ENCODE peak calls at places on chromosomes 4 and X, in eight cellular contexts. U is AG10803, Z is GM06990, L is right atrium auricular region, M is cardiac muscle cell, S is HCT116, K is thyroid gland, Q is mesenchymal stem cell. N is an unnamed sample.
A peak's percentile ranks its signal among the peaks of the same experiment; 100 is the strongest.

GRCh38 chr4:143286733-143287570 is 49.7 kb upstream of the GAB1 start:
- DNase-seq in U (peak; percentile 59), Z (no peak), L (no peak), M (no peak), S (no peak), K (no peak), Q (peak; percentile 51), N (no peak)

GRCh38 chrX:101237041-101237440 is 17.5 kb downstream of the DRP2 start:
- DNase-seq in U (no peak), Z (no peak), L (no peak), M (no peak), S (no peak), K (no peak), Q (no peak), N (no peak)

GRCh38 chr4:99462875-99463464 is 27.8 kb upstream of the ADH7 start:
- DNase-seq in U (peak; percentile 73), Z (peak; percentile 2), L (no peak), M (peak; percentile 76), S (peak; percentile 57), K (peak; percentile 68), Q (peak; percentile 64), N (peak; percentile 56)

GRCh38 chr4:68447201-68447600 is at the start of gene TMPRSS11E:
- DNase-seq in U (no peak), Z (no peak), L (no peak), M (no peak), S (peak; percentile 26), K (no peak), Q (no peak), N (no peak)

GRCh38 chrX:154452823-154453222 is 5.3 kb upstream of the PLXNA3 start:
- DNase-seq in U (no peak), Z (no peak), L (no peak), M (no peak), S (no peak), K (no peak), Q (no peak), N (no peak)

GRCh38 chr4:84529169-84529751 is 30.2 kb upstream of the NKX6-1 start:
- DNase-seq in U (peak; percentile 20), Z (no peak), L (no peak), M (peak; percentile 57), S (peak; percentile 21), K (no peak), Q (peak; percentile 28), N (peak; percentile 31)

GRCh38 chr4:68218044-68218443 is 27.4 kb downstream of the TMPRSS11B start:
- DNase-seq in U (no peak), Z (no peak), L (no peak), M (no peak), S (no peak), K (no peak), Q (no peak), N (no peak)

GRCh38 chrX:45852884-45853283 is 652.2 kb upstream of the DIPK2B start:
- DNase-seq in U (peak; percentile 50), Z (no peak), L (no peak), M (no peak), S (no peak), K (no peak), Q (peak; percentile 27), N (no peak)

GRCh38 chr4:94413085-94413685 is 38.6 kb upstream of the PDLIM5 start:
- DNase-seq in U (peak; percentile 38), Z (no peak), L (no peak), M (no peak), S (no peak), K (no peak), Q (peak; percentile 55), N (no peak)

GRCh38 chr4:111605111-111605510 is 540.1 kb upstream of the FAM241A start:
- DNase-seq in U (no peak), Z (no peak), L (no peak), M (no peak), S (no peak), K (no peak), Q (no peak), N (no peak)

GRCh38 chr4:188660796-188661195 is 521.6 kb downstream of the TRIML1 start:
- DNase-seq in U (no peak), Z (no peak), L (no peak), M (no peak), S (no peak), K (no peak), Q (no peak), N (no peak)

GRCh38 chr4:159158989-159159388 is 56.1 kb downstream of the RAPGEF2 start:
- DNase-seq in U (no peak), Z (no peak), L (no peak), M (no peak), S (no peak), K (no peak), Q (no peak), N (no peak)
- H3K4me3 ChIP-seq in U (no peak overlapping the region), Z (no peak overlapping the region), L (no peak overlapping the region), M (no peak overlapping the region), S (no peak overlapping the region), K (no peak overlapping the region), Q (no peak overlapping the region), N (no peak overlapping the region)

GRCh38 chr4:31983246-31983645 is 1263.1 kb downstream of the PCDH7 start:
- DNase-seq in U (no peak), Z (no peak), L (no peak), M (no peak), S (no peak), K (no peak), Q (no peak), N (no peak)
- H3K4me3 ChIP-seq in U (no peak overlapping the region), Z (no peak overlapping the region), L (no peak overlapping the region), M (no peak overlapping the region), S (no peak overlapping the region), K (no peak overlapping the region), Q (no peak overlapping the region), N (no peak overlapping the region)

GRCh38 chrX:53319614-53320542 is 38.5 kb upstream of the IQSEC2 start:
- DNase-seq in U (no peak), Z (no peak), L (no peak), M (no peak), S (no peak), K (peak; percentile 4), Q (no peak), N (no peak)

GRCh38 chrX:53320543-53321215 is 39.3 kb upstream of the IQSEC2 start:
- DNase-seq in U (no peak), Z (no peak), L (no peak), M (peak; percentile 16), S (no peak), K (peak; percentile 32), Q (no peak), N (no peak)

GRCh38 chrX:53323196-53323595 is 41.8 kb upstream of the IQSEC2 start:
- DNase-seq in U (no peak), Z (no peak), L (no peak), M (no peak), S (no peak), K (no peak), Q (no peak), N (no peak)

GRCh38 chrX:53321943-53322497 is 40.6 kb upstream of the IQSEC2 start:
- DNase-seq in U (no peak), Z (no peak), L (no peak), M (peak; percentile 7), S (no peak), K (peak; percentile 14), Q (no peak), N (no peak)

GRCh38 chrX:53321216-53321942 is 40.0 kb upstream of the IQSEC2 start:
- DNase-seq in U (no peak), Z (no peak), L (no peak), M (peak; percentile 19), S (no peak), K (peak; percentile 26), Q (no peak), N (no peak)
- H3K4me3 ChIP-seq in U (peak overlapping the region; percentile 64), Z (no peak overlapping the region), L (peak overlapping the region; percentile 61), M (peak overlapping the region; percentile 68), S (peak overlapping the region; percentile 57), K (no peak overlapping the region), Q (peak overlapping the region; percentile 61), N (no peak overlapping the region)

GRCh38 chr4:112706840-112707207 is 69.9 kb downstream of the LARP7 start:
- DNase-seq in U (no peak), Z (no peak), L (no peak), M (no peak), S (no peak), K (no peak), Q (no peak), N (no peak)
- H3K4me3 ChIP-seq in U (no peak overlapping the region), Z (peak overlapping the region; percentile 71), L (peak overlapping the region; percentile 59), M (peak overlapping the region; percentile 89), S (peak overlapping the region; percentile 59), K (no peak overlapping the region), Q (no peak overlapping the region), N (peak overlapping the region; percentile 57)

DNA sequence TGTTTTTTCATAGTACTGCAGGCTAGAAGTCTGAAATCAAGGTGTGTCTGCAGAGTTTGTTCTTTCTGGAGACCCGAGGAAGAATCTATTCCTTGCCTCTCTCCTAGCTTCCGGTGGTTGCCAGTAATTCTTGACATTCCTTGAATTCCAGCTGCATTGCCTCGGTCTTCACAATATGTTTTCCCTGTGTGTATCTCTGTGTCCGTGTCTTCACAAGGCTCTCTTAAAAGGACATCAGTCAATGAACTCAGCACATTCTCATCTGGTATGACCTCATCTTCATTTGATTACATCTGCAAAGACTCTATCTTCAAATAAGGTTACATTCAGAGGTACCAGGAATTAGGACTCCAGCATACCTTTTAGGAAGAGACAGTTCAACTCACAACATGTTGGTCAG is 163.4 kb downstream of the BANK1 start:
- DNase-seq in U (peak; percentile 80), Z (no peak), L (no peak), M (peak; percentile 45), S (no peak), K (peak; percentile 35), Q (peak; percentile 48), N (no peak)
- H3K4me3 ChIP-seq in U (no peak overlapping the region), Z (no peak overlapping the region), L (no peak overlapping the region), M (no peak overlapping the region), S (no peak overlapping the region), K (no peak overlapping the region), Q (no peak overlapping the region), N (no peak overlapping the region)

GRCh38 chr4:153223418-153223792 is 19.2 kb downstream of the TRIM2 start:
- DNase-seq in U (no peak), Z (no peak), L (no peak), M (peak; percentile 70), S (no peak), K (peak; percentile 16), Q (no peak), N (no peak)

GRCh38 chr4:153222790-153223417 is 18.7 kb downstream of the TRIM2 start:
- DNase-seq in U (peak; percentile 49), Z (peak; percentile 59), L (no peak), M (peak; percentile 72), S (no peak), K (peak; percentile 72), Q (peak; percentile 70), N (no peak)

GRCh38 chr4:153221783-153222161 is 17.5 kb downstream of the TRIM2 start:
- DNase-seq in U (no peak), Z (no peak), L (no peak), M (no peak), S (no peak), K (no peak), Q (no peak), N (no peak)

GRCh38 chr4:153220709-153221367 is 16.6 kb downstream of the TRIM2 start:
- DNase-seq in U (no peak), Z (no peak), L (no peak), M (no peak), S (no peak), K (no peak), Q (no peak), N (no peak)

GRCh38 chr4:153222162-153222789 is 18.0 kb downstream of the TRIM2 start:
- DNase-seq in U (peak; percentile 81), Z (peak; percentile 43), L (peak; percentile 80), M (peak; percentile 76), S (no peak), K (peak; percentile 61), Q (peak; percentile 96), N (no peak)
- H3K4me3 ChIP-seq in U (peak overlapping the region; percentile 75), Z (peak overlapping the region; percentile 66), L (peak overlapping the region; percentile 70), M (peak overlapping the region; percentile 49), S (peak overlapping the region; percentile 46), K (peak overlapping the region; percentile 64), Q (peak overlapping the region; percentile 77), N (no peak overlapping the region)

GRCh38 chrX:2697306-2697705 is 6.2 kb downstream of the CD99 start:
- DNase-seq in U (no peak), Z (no peak), L (no peak), M (no peak), S (no peak), K (no peak), Q (peak; percentile 44), N (no peak)
- H3K4me3 ChIP-seq in U (no peak overlapping the region), Z (peak overlapping the region; percentile 33), L (no peak overlapping the region), M (no peak overlapping the region), S (no peak overlapping the region), K (no peak overlapping the region), Q (no peak overlapping the region), N (peak overlapping the region; percentile 30)